ENCODE peak calls at places on chromosomes 3 and 15, in nine cellular contexts. O is COR-L47; G is stimulated activated CD8-positive, alpha-beta memory T cell treated with anti-CD3 and anti-CD28 coated beads, Interleukin-7, amount 100 ng/mL, for 1 hour; J is astrocyte of the cerebellum; Z is amniotic stem cell; P is GOT3; B is HS-5; L is activated gamma-delta T cell treated with anti-CD3 and anti-CD28 coated beads, Interleukin-2, amount 50 U/mL, for 16 hours; R is AG08396. Y is an unnamed sample.

GRCh38 chr3:176906046-176906905 is 291.0 kb downstream of the TBL1XR1 start:
- DNase-seq in O (peak; percentile 94), G (no peak), J (peak; percentile 96), Z (peak; percentile 0), P (no peak), B (peak; percentile 32), L (no peak), R (no peak), Y (no peak)

GRCh38 chr15:29043731-29044485 is 158.1 kb downstream of the APBA2 start:
- DNase-seq in O (no peak), G (no peak), J (peak; percentile 80), Z (no peak), P (no peak), B (no peak), L (no peak), R (peak; percentile 42), Y (no peak)

GRCh38 chr3:58625196-58625595 is 41.4 kb downstream of the FAM3D start:
- DNase-seq in O (no peak), G (no peak), J (no peak), Z (no peak), P (no peak), B (no peak), L (no peak), R (no peak), Y (no peak)

GRCh38 chr3:102528727-102529126 is 93.9 kb downstream of the ZPLD1 start:
- DNase-seq in O (no peak), G (no peak), J (no peak), Z (no peak), P (no peak), B (no peak), L (no peak), R (no peak), Y (no peak)

GRCh38 chr3:4948395-4948794 is 30.8 kb upstream of the BHLHE40 start:
- DNase-seq in O (no peak), G (no peak), J (no peak), Z (no peak), P (no peak), B (no peak), L (no peak), R (no peak), Y (no peak)

GRCh38 chr15:101009176-101009575 is 90.0 kb downstream of the LRRK1 start:
- DNase-seq in O (no peak), G (no peak), J (no peak), Z (no peak), P (no peak), B (no peak), L (no peak), R (no peak), Y (no peak)

GRCh38 chr3:104437131-104437750 is 929.5 kb upstream of the ALCAM start:
- DNase-seq in O (no peak), G (no peak), J (peak; percentile 68), Z (no peak), P (no peak), B (peak; percentile 50), L (no peak), R (peak; percentile 8), Y (no peak)

GRCh38 chr3:156681003-156681402 is 6.6 kb downstream of the TIPARP start:
- DNase-seq in O (peak; percentile 90), G (no peak), J (peak; percentile 86), Z (no peak), P (no peak), B (peak; percentile 31), L (no peak), R (peak; percentile 62), Y (peak; percentile 95)

GRCh38 chr3:122893754-122894668 is 99.1 kb downstream of the SLC49A4 start:
- DNase-seq in O (no peak), G (no peak), J (no peak), Z (no peak), P (no peak), B (no peak), L (no peak), R (peak; percentile 9), Y (peak; percentile 26)

GRCh38 chr3:124587053-124587408 is 143.2 kb upstream of the UMPS start:
- DNase-seq in O (no peak), G (no peak), J (peak; percentile 22), Z (no peak), P (no peak), B (no peak), L (no peak), R (no peak), Y (no peak)

Y was measured in NCI-H526 treated with DMSO at 0.1 percent for 48 hours.